ENCODE peak calls at places on chromosomes 13 and 19, in four cellular contexts. N is ovary, V is NB4, P is HCT116. W is an unnamed sample.

GRCh38 chr13:41017744-41018582 is 1.2 kb downstream of the ELF1 start:
- DNase-seq in N (no peak), V (peak; percentile 47), P (no peak), W (no peak)

GRCh38 chr19:46173886-46174475 is 25.9 kb downstream of the IGFL2 start:
- DNase-seq in N (no peak), V (peak; percentile 51), P (no peak), W (no peak)

GRCh38 chr19:1239796-1240737 is 1.5 kb upstream of the ATP5F1D start:
- DNase-seq in N (peak; percentile 91), V (peak; percentile 85), P (peak; percentile 82), W (peak; percentile 85)

GRCh38 chr19:16452321-16452720 is 19.4 kb downstream of the EPS15L1 start:
- DNase-seq in N (no peak), V (no peak), P (no peak), W (no peak)

GRCh38 chr19:16094360-16095070 is 17.2 kb upstream of the RAB8A start:
- DNase-seq in N (no peak), V (no peak), P (no peak), W (no peak)

GRCh38 chr13:111007209-111007608 is 92.3 kb upstream of the ANKRD10 start:
- DNase-seq in N (no peak), V (peak; percentile 53), P (no peak), W (no peak)

GRCh38 chr13:46726347-46726746 is 70.6 kb downstream of the ESD start:
- DNase-seq in N (no peak), V (no peak), P (no peak), W (no peak)

GRCh38 chr13:21825186-21825585 is 154.3 kb downstream of the FGF9 start:
- DNase-seq in N (no peak), V (no peak), P (no peak), W (no peak)

GRCh38 chr13:107680115-107680514 is 535.2 kb downstream of the LIG4 start:
- DNase-seq in N (no peak), V (no peak), P (no peak), W (no peak)

GRCh38 chr13:109273326-109273751 is 513.0 kb downstream of the IRS2 start:
- DNase-seq in N (no peak), V (no peak), P (no peak), W (no peak)

GRCh38 chr13:102800145-102801041 is 1.5 kb downstream of the BIVM start:
- DNase-seq in N (peak; percentile 72), V (peak; percentile 92), P (peak; percentile 34), W (peak; percentile 92)

GRCh38 chr13:102799544-102800144 is 725 bp downstream of the BIVM start:
- DNase-seq in N (peak; percentile 18), V (no peak), P (no peak), W (no peak)

GRCh38 chr13:102793583-102794355 is 5.0 kb downstream of the POGLUT2 start:
- DNase-seq in N (no peak), V (no peak), P (no peak), W (no peak)

GRCh38 chr13:102798653-102799543 is at the start of the genes BIVM and POGLUT2:
- DNase-seq in N (peak; percentile 85), V (peak; percentile 96), P (peak; percentile 87), W (peak; percentile 61)
- TF ChIP-seq POLR2A in N (no peak), V (peak; percentile 57), P (peak; percentile 25), W (no peak)

GRCh38 chr13:96284971-96285370 is 195.1 kb downstream of the HS6ST3 start:
- DNase-seq in N (no peak), V (no peak), P (no peak), W (no peak)

GRCh38 chr13:96285729-96286128 is 195.8 kb downstream of the HS6ST3 start:
- DNase-seq in N (no peak), V (no peak), P (no peak), W (no peak)

DNA sequence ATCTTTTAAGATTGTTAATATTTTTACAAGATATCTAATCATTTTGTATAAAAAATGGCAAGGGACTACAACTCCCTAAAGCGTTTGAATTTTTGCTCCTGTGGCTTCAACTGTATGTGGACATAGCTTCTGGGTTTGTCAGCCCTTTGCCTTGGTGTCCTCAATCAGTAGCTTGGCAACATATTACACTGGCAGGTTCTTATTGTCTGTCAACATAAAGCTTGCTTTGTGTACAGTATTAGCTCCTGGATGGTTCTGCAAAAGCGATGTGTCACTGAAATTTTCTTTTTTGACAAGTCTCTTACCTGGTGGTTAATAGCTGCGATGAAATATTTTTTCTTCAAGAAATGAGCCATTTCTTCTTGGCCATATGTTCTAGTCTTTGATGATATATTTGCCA is 190.0 kb downstream of the HS6ST3 start:
- DNase-seq in N (no peak), V (no peak), P (no peak), W (no peak)
- TF ChIP-seq CTCF in N (no peak), V (no peak), P (no peak), W (no peak)

GRCh38 chr13:98823442-98823841 is 71.0 kb upstream of the SLC15A1 start:
- DNase-seq in N (no peak), V (no peak), P (no peak), W (no peak)

GRCh38 chr13:98826156-98826555 is 73.7 kb upstream of the SLC15A1 start:
- DNase-seq in N (no peak), V (no peak), P (no peak), W (no peak)

GRCh38 chr13:98827449-98827848 is 75.0 kb upstream of the SLC15A1 start:
- DNase-seq in N (no peak), V (peak; percentile 12), P (no peak), W (no peak)

GRCh38 chr13:98824376-98825160 is 72.1 kb upstream of the SLC15A1 start:
- DNase-seq in N (no peak), V (no peak), P (no peak), W (no peak)

DNA sequence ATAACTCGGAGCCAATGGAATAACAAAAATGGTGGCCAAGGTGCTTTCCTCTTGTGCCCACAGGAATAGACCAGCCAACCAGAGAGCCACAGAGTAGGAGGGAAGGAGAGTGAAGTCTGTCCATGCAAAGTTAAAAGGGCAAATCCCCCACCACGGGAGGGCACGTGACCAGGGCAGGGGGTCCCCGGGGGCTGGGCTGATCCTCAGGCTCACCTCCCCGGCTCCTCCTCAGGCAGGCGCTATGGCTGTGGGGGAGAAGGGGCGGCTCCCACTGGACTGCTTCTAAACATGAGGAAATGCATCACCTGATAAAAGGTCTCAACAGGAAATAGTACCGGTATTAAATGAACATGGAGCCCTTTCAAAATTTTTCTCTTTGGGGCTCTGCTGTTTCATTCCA is 73.2 kb upstream of the SLC15A1 start:
- DNase-seq in N (no peak), V (no peak), P (no peak), W (no peak)
- H3K4me3 ChIP-seq in N (no peak overlapping the region), V (no peak overlapping the region), P (no peak overlapping the region), W (no peak overlapping the region)

DNA sequence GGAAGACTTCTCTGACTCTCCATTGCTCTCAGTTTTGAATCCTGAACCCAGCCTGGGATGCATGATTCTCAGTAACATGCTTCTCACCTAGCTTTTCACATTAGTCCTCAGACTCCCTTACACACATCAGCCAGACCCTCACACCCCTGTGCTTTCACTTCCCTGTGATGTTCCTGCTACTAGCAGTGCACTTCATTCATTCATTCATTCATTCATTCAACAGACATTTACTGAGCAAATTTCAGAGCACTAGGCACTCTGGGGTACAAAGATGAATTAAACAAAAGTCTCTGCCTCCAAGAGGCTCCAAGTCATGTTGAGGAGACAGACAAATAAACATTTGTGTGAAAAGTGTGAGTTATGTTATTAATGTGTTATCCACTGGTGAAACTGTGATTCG is 145.2 kb downstream of the RXFP2 start:
- DNase-seq in N (no peak), V (no peak), P (no peak), W (no peak)
- TF ChIP-seq POLR2A in N (no peak), V (no peak), P (no peak), W (no peak)

DNA sequence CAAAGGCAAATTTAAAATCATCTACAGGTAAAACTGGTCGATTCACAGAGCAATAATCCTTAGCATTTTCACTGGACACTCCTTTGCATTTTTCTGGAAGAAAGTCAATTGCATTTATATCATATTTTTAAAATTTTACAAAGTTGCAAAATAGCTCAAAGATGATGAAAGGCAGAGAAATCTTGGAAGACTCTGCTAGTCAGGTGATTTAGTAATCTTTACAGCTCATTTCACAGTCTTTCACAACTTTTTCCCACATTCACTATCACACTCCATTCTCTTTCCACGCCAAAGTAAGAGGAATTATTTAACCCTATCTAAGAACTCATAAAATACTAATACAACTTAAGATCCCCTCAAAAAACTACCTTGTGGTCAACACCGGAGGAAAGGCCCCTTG is 1063.8 kb downstream of the EFNB2 start:
- DNase-seq in N (no peak), V (no peak), P (no peak), W (no peak)
- TF ChIP-seq CTCF in N (no peak), V (no peak), P (no peak), W (no peak)

DNA sequence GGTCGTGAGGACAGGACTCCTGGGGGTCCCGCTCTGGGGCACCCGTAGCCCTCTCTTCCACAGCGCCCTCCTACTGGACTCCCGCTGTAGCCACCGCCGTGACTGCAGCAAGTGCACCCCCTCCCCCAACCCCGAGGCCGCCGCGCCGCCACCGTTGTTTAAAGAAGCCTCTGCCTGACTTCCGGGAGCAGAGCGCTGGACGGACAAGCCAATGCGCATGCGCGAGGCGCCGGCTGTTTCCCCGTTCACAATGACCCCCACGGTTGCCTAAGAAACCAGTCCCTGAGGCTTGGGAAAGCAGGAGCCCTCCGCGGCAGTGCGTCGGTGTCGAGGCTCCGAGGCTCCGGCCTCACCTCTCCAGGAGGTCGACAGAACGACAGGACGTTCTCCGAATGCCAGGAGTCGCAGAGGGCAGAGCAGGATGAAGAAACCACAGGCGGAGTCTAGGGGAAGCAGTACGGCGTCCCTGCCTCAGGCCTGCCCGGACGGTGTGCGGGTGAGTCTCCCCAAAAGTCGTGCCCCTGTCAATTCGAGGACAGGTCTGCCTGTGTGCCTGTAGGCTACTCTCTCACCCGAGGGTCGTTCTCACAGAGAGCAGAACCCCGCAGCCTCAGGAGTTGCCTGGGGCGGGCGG is 70.5 kb upstream of the ZNF420 start:
- DNase-seq in N (peak; percentile 62), V (no peak), P (no peak), W (peak; percentile 50)
- H3K4me3 ChIP-seq in N (peak overlapping the region; percentile 20), V (no peak overlapping the region), P (no peak overlapping the region), W (peak overlapping the region; percentile 25)

DNA sequence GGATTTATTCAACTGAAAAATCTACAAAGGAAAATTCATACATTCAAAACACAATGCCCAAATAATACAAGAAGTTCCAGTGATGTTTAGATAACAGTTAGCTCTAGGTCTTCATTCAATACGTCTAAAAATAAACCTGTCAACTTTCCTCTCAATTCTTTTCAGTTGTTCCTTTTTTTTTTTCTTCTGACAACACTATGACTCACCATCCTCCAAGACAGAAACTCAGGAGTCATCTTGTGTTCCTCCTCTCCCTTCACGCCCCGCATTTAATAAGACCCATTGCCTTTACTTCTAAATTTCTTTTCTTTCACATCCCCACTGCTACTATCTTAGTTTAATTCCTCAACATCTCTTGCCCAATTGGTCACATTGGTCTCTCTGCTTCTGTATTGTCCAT is 759.9 kb downstream of the GPC5 start:
- DNase-seq in N (no peak), V (peak; percentile 56), P (no peak), W (no peak)
- TF ChIP-seq POLR2A in N (no peak), V (no peak), P (no peak), W (no peak)

DNA sequence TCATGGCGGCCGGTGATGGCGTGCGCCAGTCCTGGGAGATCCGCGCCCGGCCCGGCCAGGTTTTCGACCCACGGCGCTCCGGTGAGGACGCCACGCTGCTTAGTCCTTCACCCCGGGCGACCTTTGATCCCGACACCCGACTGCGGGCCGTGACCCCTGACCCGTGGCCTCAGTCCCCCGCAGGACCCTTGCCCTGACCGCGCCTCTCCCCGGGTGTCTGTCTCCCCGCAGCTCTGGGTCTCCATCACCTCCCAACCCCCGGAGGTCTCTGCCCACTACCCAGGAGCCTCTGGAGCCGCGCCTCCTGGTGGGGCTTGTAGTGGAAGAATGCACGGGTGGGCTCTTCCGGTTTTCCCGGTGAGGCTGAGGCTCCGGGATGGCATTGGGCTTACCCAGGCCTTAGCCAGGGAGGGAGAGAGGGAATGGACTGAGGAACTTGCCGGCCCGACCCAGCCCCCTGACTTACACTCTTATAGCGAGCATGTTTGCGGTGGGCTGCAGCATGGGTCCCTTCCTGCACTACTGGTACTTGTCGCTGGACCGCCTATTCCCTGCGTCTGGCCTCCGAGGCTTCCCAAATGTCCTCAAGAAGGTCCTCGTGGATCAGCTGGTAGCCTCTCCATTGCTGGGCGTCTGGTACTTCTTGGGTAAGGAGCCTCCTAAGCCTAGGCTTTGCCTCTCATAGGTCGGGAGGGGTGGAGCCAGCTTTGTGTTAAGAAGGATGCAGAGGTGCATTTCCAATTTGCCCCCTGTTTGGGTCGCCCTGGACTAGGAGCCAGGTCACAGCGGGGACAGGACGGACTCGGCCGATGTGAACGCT is 580 bp downstream of the MPV17L2 start:
- DNase-seq in N (no peak), V (peak; percentile 27), P (no peak), W (no peak)
- TF ChIP-seq CTCF in N (no peak), V (no peak), P (no peak), W (no peak)

W was measured in Peyer's patch.